ENCODE peak calls at places on chromosome 4, in ten cellular contexts. A is HFFc6, N is transverse colon, L is RPMI8226, Z is caudate nucleus, P is GM10248, I is left lung, U is breast epithelium, R is HEK293T, X is iPS-NIHi11. O is an unnamed sample.

GRCh38 chr4:107468812-107469211 is 251.2 kb downstream of the PAPSS1 start:
- DNase-seq in A (no peak), N (no peak), L (no peak), Z (no peak), P (no peak), I (no peak), U (no peak), R (no peak), X (no peak), O (no peak)

GRCh38 chr4:34293459-34293858 is 1950.9 kb downstream of the ARAP2 start:
- DNase-seq in A (no peak), N (no peak), L (no peak), Z (no peak), P (no peak), I (no peak), U (no peak), R (no peak), X (peak; percentile 11), O (no peak)

GRCh38 chr4:132218406-132218805 is 930.7 kb upstream of the PCDH10 start:
- DNase-seq in A (no peak), N (no peak), L (no peak), Z (no peak), P (no peak), I (no peak), U (no peak), R (no peak), X (no peak), O (no peak)

GRCh38 chr4:178823673-178824072 is 1381.4 kb upstream of the AGA start:
- DNase-seq in A (no peak), N (no peak), L (no peak), Z (no peak), P (no peak), I (no peak), U (no peak), R (no peak), X (no peak), O (no peak)

GRCh38 chr4:107896158-107896645 is 35.1 kb upstream of the CYP2U1 start:
- DNase-seq in A (peak; percentile 97), N (no peak), L (no peak), Z (no peak), P (no peak), I (no peak), U (no peak), R (no peak), X (no peak), O (peak; percentile 92)

GRCh38 chr4:124937993-124938392 is 225.5 kb upstream of the ANKRD50 start:
- DNase-seq in A (no peak), N (no peak), L (peak; percentile 7), Z (no peak), P (no peak), I (peak; percentile 56), U (no peak), R (no peak), X (no peak), O (no peak)

GRCh38 chr4:24800273-24800880 is 5.0 kb downstream of the SOD3 start:
- DNase-seq in A (no peak), N (no peak), L (no peak), Z (no peak), P (no peak), I (no peak), U (no peak), R (no peak), X (peak; percentile 51), O (no peak)

GRCh38 chr4:61379406-61379805 is 179.3 kb downstream of the ADGRL3 start:
- DNase-seq in A (no peak), N (no peak), L (no peak), Z (no peak), P (no peak), I (no peak), U (no peak), R (no peak), X (no peak), O (no peak)

GRCh38 chr4:38314663-38315062 is 349.3 kb upstream of the KLF3 start:
- DNase-seq in A (no peak), N (peak; percentile 89), L (peak; percentile 62), Z (no peak), P (no peak), I (no peak), U (peak; percentile 76), R (no peak), X (no peak), O (no peak)

GRCh38 chr4:118389731-118390520 is 37.1 kb upstream of the PRSS12 start:
- DNase-seq in A (peak; percentile 17), N (no peak), L (no peak), Z (no peak), P (no peak), I (no peak), U (no peak), R (no peak), X (no peak), O (no peak)

GRCh38 chr4:118338981-118339765 is 13.6 kb downstream of the PRSS12 start:
- DNase-seq in A (peak; percentile 63), N (no peak), L (no peak), Z (no peak), P (no peak), I (no peak), U (no peak), R (no peak), X (no peak), O (no peak)

GRCh38 chr4:106032851-106033286 is 137.6 kb downstream of the NPNT start:
- DNase-seq in A (peak; percentile 56), N (no peak), L (no peak), Z (no peak), P (no peak), I (no peak), U (no peak), R (no peak), X (no peak), O (peak; percentile 34)

GRCh38 chr4:38387348-38387747 is 276.7 kb upstream of the KLF3 start:
- DNase-seq in A (no peak), N (peak; percentile 48), L (peak; percentile 22), Z (no peak), P (no peak), I (peak; percentile 86), U (peak; percentile 22), R (no peak), X (peak; percentile 40), O (no peak)

GRCh38 chr4:187128971-187129370 is 405.3 kb upstream of the FAT1 start:
- DNase-seq in A (no peak), N (no peak), L (no peak), Z (no peak), P (no peak), I (no peak), U (peak; percentile 35), R (no peak), X (no peak), O (no peak)

GRCh38 chr4:188439641-188440311 is 300.5 kb downstream of the TRIML1 start:
- DNase-seq in A (no peak), N (no peak), L (peak; percentile 11), Z (no peak), P (no peak), I (no peak), U (peak; percentile 67), R (no peak), X (no peak), O (no peak)

GRCh38 chr4:181944527-181944926 is 298.7 kb upstream of the TENM3 start:
- DNase-seq in A (no peak), N (no peak), L (no peak), Z (no peak), P (no peak), I (no peak), U (no peak), R (no peak), X (no peak), O (no peak)

GRCh38 chr4:88960576-88960975 is 96.4 kb downstream of the FAM13A start:
- DNase-seq in A (no peak), N (no peak), L (no peak), Z (no peak), P (no peak), I (no peak), U (no peak), R (no peak), X (peak; percentile 11), O (no peak)

GRCh38 chr4:4356106-4357041 is 30.5 kb upstream of the NSG1 start:
- DNase-seq in A (no peak), N (no peak), L (no peak), Z (no peak), P (no peak), I (no peak), U (no peak), R (no peak), X (no peak), O (no peak)

GRCh38 chr4:109425405-109425804 is 8.2 kb upstream of the SEC24B start:
- DNase-seq in A (no peak), N (no peak), L (no peak), Z (no peak), P (no peak), I (no peak), U (no peak), R (no peak), X (no peak), O (no peak)

GRCh38 chr4:68218044-68218443 is 27.4 kb downstream of the TMPRSS11B start:
- DNase-seq in A (no peak), N (no peak), L (no peak), Z (no peak), P (no peak), I (no peak), U (no peak), R (no peak), X (no peak), O (no peak)